ENCODE peak calls at places on chromosomes 12 and 14, in four cellular contexts. I is activated naive CD4-positive, alpha-beta T cell treated with anti-CD3 and anti-CD28 coated beads for 36 hours; A is activated gamma-delta T cell treated with Interleukin-2 at 50 U/mL for 16 hours; D is cardiac muscle cell. F is an unnamed sample.

GRCh38 chr12:66398931-66399625 is 96.8 kb downstream of the HELB start:
- DNase-seq in D (no peak), A (no peak), I (no peak), F (no peak)

GRCh38 chr12:68189766-68190700 is 30.5 kb upstream of the IFNG start:
- DNase-seq in D (peak), I (peak), A (peak), F (no peak)

GRCh38 chr12:122423258-122424165 is 1.0 kb upstream of the CLIP1 start:
- DNase-seq in A (no peak), I (peak), D (peak), F (peak)

GRCh38 chr12:127125607-127126259 is 1141.2 kb upstream of the TMEM132C start:
- DNase-seq in D (peak), A (no peak), I (peak), F (no peak)

GRCh38 chr12:2637371-2637770 is 157.4 kb upstream of the FKBP4 start:
- DNase-seq in D (no peak), A (no peak), I (no peak), F (no peak)

GRCh38 chr14:51850651-51851050 is 9.8 kb upstream of the GNG2 start:
- DNase-seq in I (peak), D (no peak), A (no peak), F (no peak)

GRCh38 chr14:73026243-73026844 is 562 bp downstream of the ZFYVE1 start:
- DNase-seq in D (no peak), A (no peak), I (peak), F (no peak)

GRCh38 chr12:13425766-13426165 is 229.2 kb downstream of the EMP1 start:
- DNase-seq in I (no peak), A (no peak), D (peak), F (no peak)

GRCh38 chr12:71565568-71565967 is 98.1 kb downstream of the ZFC3H1 start:
- DNase-seq in A (no peak), I (no peak), D (no peak), F (no peak)

GRCh38 chr12:6424008-6424347 is 20.8 kb upstream of the CD27 start:
- DNase-seq in A (no peak), D (no peak), I (no peak), F (no peak)

GRCh38 chr12:110245278-110245868 is 35.7 kb upstream of the ATP2A2 start:
- DNase-seq in I (peak), A (peak), D (no peak), F (no peak)

GRCh38 chr12:52896190-52897100 is 8.4 kb downstream of the KRT8 start:
- DNase-seq in I (no peak), A (no peak), D (no peak), F (no peak)

GRCh38 chr12:72110814-72111615 is 161.2 kb upstream of the TRHDE start:
- DNase-seq in A (no peak), D (no peak), I (no peak), F (no peak)

GRCh38 chr14:104393898-104394605 is 185.5 kb upstream of the C14orf180 start:
- DNase-seq in A (peak), I (peak), D (no peak), F (no peak)

GRCh38 chr12:64240781-64241180 is 18.7 kb upstream of the KICS2 start:
- DNase-seq in D (no peak), A (no peak), I (no peak), F (no peak)

GRCh38 chr14:64654072-64654899 is 49.9 kb upstream of the PLEKHG3 start:
- DNase-seq in D (peak), I (peak), A (no peak), F (no peak)

GRCh38 chr12:67318786-67319185 is 49.6 kb downstream of the CAND1 start:
- DNase-seq in A (no peak), I (no peak), D (no peak), F (no peak)

GRCh38 chr12:19142499-19142898 is 13.0 kb downstream of the PLEKHA5 start:
- DNase-seq in I (no peak), D (no peak), A (no peak), F (no peak)

GRCh38 chr14:29240046-29240445 is 473.5 kb downstream of the FOXG1 start:
- DNase-seq in A (no peak), I (no peak), D (peak), F (no peak)

GRCh38 chr14:93683241-93683640 is 105.0 kb downstream of the PRIMA1 start:
- DNase-seq in A (no peak), D (no peak), I (no peak), F (peak)

GRCh38 chr14:92783813-92784431 is 10.2 kb upstream of the GOLGA5 start:
- DNase-seq in D (peak), A (peak), I (peak), F (peak)

GRCh38 chr14:99064262-99064954 is 207.6 kb downstream of the BCL11B start:
- DNase-seq in I (no peak), D (peak), A (no peak), F (no peak)

GRCh38 chr12:265096-265495 is 2.5 kb upstream of the SLC6A13 start:
- DNase-seq in D (no peak), I (no peak), A (no peak), F (no peak)

GRCh38 chr12:54261817-54262402 is 18.0 kb downstream of the CBX5 start:
- DNase-seq in I (no peak), A (no peak), D (peak), F (no peak)

GRCh38 chr12:121797937-121798801 is 4.7 kb upstream of the RHOF start:
- DNase-seq in D (peak), A (no peak), I (no peak), F (no peak)

GRCh38 chr14:55272922-55273321 is 1.7 kb downstream of the FBXO34 start:
- DNase-seq in A (no peak), I (no peak), D (no peak), F (no peak)

GRCh38 chr12:6684609-6685008 is 4.6 kb downstream of the ZNF384 start:
- DNase-seq in I (peak), A (no peak), D (peak), F (peak)

GRCh38 chr14:90381999-90382451 is 14.8 kb upstream of the CALM1 start:
- DNase-seq in D (no peak), A (peak), I (peak), F (no peak)

GRCh38 chr12:40063424-40063823 is 42.5 kb downstream of the SLC2A13 start:
- DNase-seq in A (no peak), D (peak), I (no peak), F (no peak)

GRCh38 chr14:60106341-60106740 is 14.6 kb downstream of the PCNX4 start:
- DNase-seq in D (peak), A (no peak), I (no peak), F (no peak)

GRCh38 chr12:57106021-57106708 is 5.0 kb downstream of the STAT6 start:
- DNase-seq in D (no peak), A (no peak), I (no peak), F (no peak)

GRCh38 chr14:34667007-34667406 is 37.1 kb upstream of the SNX6 start:
- DNase-seq in I (no peak), A (no peak), D (no peak), F (no peak)

GRCh38 chr12:123940627-123940966 is 32.0 kb downstream of the CCDC92 start:
- DNase-seq in A (no peak), I (no peak), D (no peak), F (no peak)

GRCh38 chr14:37234222-37234621 is 36.5 kb downstream of the MIPOL1 start:
- DNase-seq in D (no peak), A (no peak), I (no peak), F (no peak)

GRCh38 chr14:103871596-103872480 is 24.5 kb upstream of the PPP1R13B start:
- DNase-seq in A (peak), D (peak), I (peak), F (peak)

GRCh38 chr12:34105392-34105933 is 83.2 kb downstream of the ALG10 start:
- DNase-seq in D (no peak), A (no peak), I (no peak), F (no peak)

GRCh38 chr12:50315803-50316202 is 32.5 kb upstream of the LIMA1 start:
- DNase-seq in A (no peak), D (no peak), I (no peak), F (no peak)

GRCh38 chr14:96903444-96904023 is 106.4 kb downstream of the VRK1 start:
- DNase-seq in D (no peak), A (no peak), I (no peak), F (no peak)